ENCODE peak calls at places on chromosomes 3 and 15, in ten cellular contexts. S is ascending aorta, J is uterus, Q is cardiac fibroblast, K is neural progenitor cell, P is A549, A is AG10803, I is breast epithelium, T is MCF 10A, O is heart left ventricle. L is an unnamed sample.
A peak's percentile ranks its signal among the peaks of the same experiment; 100 is the strongest.

GRCh38 chr15:68791431-68792283 is 29.0 kb downstream of the ANP32A start:
- DNase-seq in T (no peak), O (no peak), I (no peak), J (no peak), A (no peak), P (no peak), S (no peak), K (no peak), Q (no peak), L (peak; percentile 88)

GRCh38 chr3:16205156-16205870 is 30.8 kb downstream of the GALNT15 start:
- DNase-seq in O (no peak), T (peak; percentile 44), P (no peak), K (no peak), A (peak; percentile 71), I (no peak), Q (peak; percentile 56), S (no peak), J (no peak), L (peak; percentile 15)

GRCh38 chr3:43296565-43296964 is 10.2 kb downstream of the SNRK start:
- DNase-seq in O (no peak), P (no peak), K (no peak), Q (peak; percentile 46), I (no peak), A (peak; percentile 28), J (no peak), S (peak; percentile 65), T (peak; percentile 33), L (peak; percentile 79)

GRCh38 chr3:133926736-133927542 is 31.3 kb upstream of the RAB6B start:
- DNase-seq in O (no peak), K (peak; percentile 54), S (no peak), T (no peak), J (no peak), A (no peak), P (no peak), Q (no peak), I (no peak), L (no peak)

GRCh38 chr3:171974986-171975837 is 64.2 kb upstream of the FNDC3B start:
- DNase-seq in J (peak; percentile 28), K (no peak), A (peak; percentile 68), O (no peak), P (no peak), T (no peak), S (no peak), I (no peak), Q (peak; percentile 54), L (no peak)

GRCh38 chr15:63832620-63833245 is 1.0 kb downstream of the HERC1 start:
- DNase-seq in O (no peak), T (peak; percentile 8), J (no peak), P (no peak), I (no peak), Q (no peak), A (peak; percentile 8), S (no peak), K (no peak), L (peak; percentile 39)

GRCh38 chr15:78988361-78988911 is 43.6 kb upstream of the CTSH start:
- DNase-seq in P (peak; percentile 95), Q (peak; percentile 98), S (peak; percentile 89), I (no peak), K (no peak), O (peak; percentile 78), A (peak; percentile 98), T (peak; percentile 91), J (peak; percentile 75), L (peak; percentile 12)

GRCh38 chr15:73897441-73898261 is 24.3 kb downstream of the TBC1D21 start:
- DNase-seq in S (peak; percentile 75), P (peak; percentile 67), Q (peak; percentile 95), J (no peak), O (peak; percentile 77), K (peak; percentile 79), A (peak; percentile 83), I (no peak), T (peak; percentile 80), L (peak; percentile 74)

GRCh38 chr3:97958396-97958795 is 13.8 kb downstream of the RIOX2 start:
- DNase-seq in T (peak; percentile 30), Q (peak; percentile 21), K (no peak), O (no peak), S (no peak), J (no peak), A (peak; percentile 25), I (no peak), P (no peak), L (no peak)

GRCh38 chr3:186241910-186242821 is 119.9 kb downstream of the DGKG start:
- DNase-seq in P (peak; percentile 92), Q (peak; percentile 90), S (peak; percentile 82), O (peak; percentile 80), K (peak; percentile 84), T (peak; percentile 76), J (peak; percentile 26), A (peak; percentile 36), I (no peak), L (peak; percentile 87)

GRCh38 chr15:89444241-89444797 is 52.1 kb downstream of the RHCG start:
- DNase-seq in I (no peak), Q (no peak), K (peak; percentile 53), T (no peak), S (no peak), J (no peak), A (no peak), O (no peak), P (no peak), L (no peak)

GRCh38 chr15:94416829-94417228 is 185.5 kb downstream of the MCTP2 start:
- DNase-seq in I (no peak), K (no peak), J (no peak), Q (no peak), O (no peak), S (no peak), A (no peak), T (no peak), P (no peak), L (no peak)

GRCh38 chr15:94417464-94418293 is 186.3 kb downstream of the MCTP2 start:
- DNase-seq in K (no peak), A (no peak), J (no peak), Q (no peak), S (no peak), I (no peak), P (no peak), T (no peak), O (no peak), L (no peak)

GRCh38 chr15:94414921-94415320 is 183.6 kb downstream of the MCTP2 start:
- DNase-seq in T (no peak), O (no peak), I (no peak), S (no peak), J (no peak), P (no peak), Q (no peak), A (no peak), K (peak; percentile 14), L (no peak)

GRCh38 chr15:94411279-94411678 is 179.9 kb downstream of the MCTP2 start:
- DNase-seq in T (no peak), A (no peak), O (no peak), K (peak; percentile 60), I (no peak), J (no peak), S (no peak), P (no peak), Q (no peak), L (no peak)

GRCh38 chr15:94412979-94413741 is 181.8 kb downstream of the MCTP2 start:
- DNase-seq in S (no peak), P (peak; percentile 3), J (no peak), I (no peak), K (peak; percentile 62), A (peak; percentile 16), Q (peak; percentile 32), O (no peak), T (peak; percentile 36), L (no peak)
- TF ChIP-seq CTCF in S (no peak), P (peak; percentile 45), J (peak; percentile 40), I (no peak), K (peak; percentile 80), A (peak; percentile 44), Q (no peak), O (peak; percentile 53), T (peak; percentile 52), L (peak; percentile 63)

DNA sequence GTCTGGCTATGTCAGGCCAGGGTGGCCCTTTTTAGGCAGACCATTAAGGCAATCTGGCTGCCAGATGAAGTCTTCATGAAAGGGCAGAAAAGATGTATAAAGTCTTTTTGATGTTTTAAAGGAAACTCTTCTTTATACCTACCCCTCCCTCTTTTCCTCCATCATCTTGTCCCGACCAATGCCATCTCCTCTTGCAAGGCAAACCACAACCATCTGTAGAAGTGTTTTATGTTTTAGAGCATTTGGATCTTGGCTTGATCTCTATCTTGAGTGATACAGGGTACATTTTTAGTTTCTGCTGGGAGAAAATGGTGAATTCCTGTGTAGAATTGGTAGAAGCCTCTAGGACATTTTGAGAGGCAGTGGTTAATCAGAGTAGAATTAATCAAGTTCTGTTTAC is 259.2 kb downstream of the LSAMP start:
- DNase-seq in T (no peak), S (no peak), A (no peak), I (no peak), P (no peak), O (no peak), K (no peak), J (no peak), Q (no peak), L (no peak)
- TF ChIP-seq CTCF in T (no peak), S (no peak), A (no peak), I (no peak), P (no peak), O (no peak), K (no peak), J (no peak), Q (no peak), L (no peak)

GRCh38 chr15:98647026-98647773 is 1.1 kb upstream of the IGF1R start:
- DNase-seq in S (peak; percentile 74), K (peak; percentile 95), J (peak; percentile 74), I (peak; percentile 75), T (no peak), O (peak; percentile 85), A (peak; percentile 33), P (peak; percentile 83), Q (peak; percentile 47), L (peak; percentile 65)
- TF ChIP-seq CTCF in S (no peak), K (peak; percentile 59), J (peak; percentile 90), I (no peak), T (peak; percentile 76), O (no peak), A (no peak), P (peak; percentile 92), Q (peak; percentile 3), L (peak; percentile 60)

GRCh38 chr3:62184559-62184958 is 188.8 kb downstream of the FEZF2 start:
- DNase-seq in Q (peak; percentile 42), P (no peak), K (no peak), I (no peak), T (peak; percentile 32), A (peak; percentile 32), S (no peak), J (no peak), O (no peak), L (no peak)
- TF ChIP-seq CTCF in Q (no peak), P (no peak), K (peak; percentile 6), I (no peak), T (no peak), A (no peak), S (no peak), J (no peak), O (no peak), L (no peak)

DNA sequence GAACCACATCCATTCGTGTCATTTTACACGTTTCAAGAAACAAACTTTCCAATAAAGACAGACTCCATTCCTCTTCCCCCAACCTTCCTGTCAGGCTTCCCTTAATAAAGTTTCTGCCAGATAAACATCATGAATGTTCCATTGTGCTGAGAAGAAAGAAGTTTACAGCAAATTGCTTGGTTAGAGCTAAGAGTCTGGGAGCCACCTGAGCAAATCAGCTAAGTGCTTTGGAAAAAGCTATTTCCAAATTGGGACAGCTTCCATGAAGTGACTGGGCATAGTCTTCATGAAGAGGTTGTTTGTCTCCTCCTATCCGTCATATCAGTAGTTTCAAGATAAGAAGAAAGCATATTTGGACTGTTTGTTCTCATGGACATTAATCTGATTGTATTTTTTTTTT is 77.0 kb downstream of the MAGI1 start:
- DNase-seq in O (no peak), T (no peak), P (no peak), S (no peak), Q (no peak), J (no peak), I (no peak), A (no peak), K (no peak), L (no peak)
- TF ChIP-seq CTCF in O (no peak), T (no peak), P (no peak), S (no peak), Q (no peak), J (no peak), I (no peak), A (no peak), K (no peak), L (no peak)